ENCODE peak calls at places on chromosomes 16 and 17, in seven cellular contexts. T is stomach, B is gastrocnemius medialis, C is K562, I is transverse colon, O is IMR-90, Q is ovary. S is an unnamed sample.

GRCh38 chr16:80055831-80056230 is 455.3 kb upstream of the MAF start:
- DNase-seq in I (no peak), Q (no peak), B (no peak), C (no peak), O (no peak), T (no peak), S (no peak)

GRCh38 chr16:82991941-82992675 is 365.3 kb downstream of the CDH13 start:
- DNase-seq in I (no peak), C (no peak), Q (no peak), O (no peak), T (no peak), B (no peak), S (no peak)

GRCh38 chr17:44785921-44786320 is 27.1 kb downstream of the ADAM11 start:
- DNase-seq in B (no peak), T (no peak), I (no peak), C (no peak), Q (no peak), O (no peak), S (peak; percentile 75)

GRCh38 chr17:77248216-77249054 is 107.7 kb downstream of the SEC14L1 start:
- DNase-seq in I (no peak), B (no peak), Q (no peak), C (no peak), O (no peak), T (no peak), S (no peak)

GRCh38 chr17:78432929-78433727 is 54.7 kb downstream of the PGS1 start:
- DNase-seq in C (no peak), I (no peak), B (no peak), T (no peak), O (no peak), Q (no peak), S (peak; percentile 15)

GRCh38 chr16:84453061-84453752 is 51.3 kb downstream of the MEAK7 start:
- DNase-seq in I (no peak), B (no peak), T (no peak), C (no peak), Q (no peak), O (no peak), S (peak; percentile 21)

GRCh38 chr17:19877546-19877945 is 9.8 kb upstream of the ULK2 start:
- DNase-seq in I (no peak), C (no peak), O (no peak), B (no peak), Q (no peak), T (no peak), S (no peak)

GRCh38 chr17:81248649-81249048 is 9.5 kb downstream of the NDUFAF8 start:
- DNase-seq in T (no peak), C (no peak), O (no peak), B (no peak), I (no peak), Q (no peak), S (no peak)

GRCh38 chr17:67499673-67500072 is 122.6 kb downstream of the PITPNC1 start:
- DNase-seq in T (no peak), C (no peak), Q (no peak), I (no peak), O (no peak), B (no peak), S (no peak)

GRCh38 chr16:26721290-26721689 is 345.4 kb upstream of the C16orf82 start:
- DNase-seq in I (no peak), C (no peak), O (no peak), T (no peak), Q (no peak), B (no peak), S (no peak)

GRCh38 chr17:77886387-77886728 is 72.1 kb upstream of the TNRC6C start:
- DNase-seq in Q (no peak), C (peak; percentile 29), T (peak; percentile 41), I (no peak), O (no peak), B (peak; percentile 31), S (no peak)

GRCh38 chr16:84925092-84925772 is 86.1 kb downstream of the ZDHHC7 start:
- DNase-seq in C (peak; percentile 88), B (peak; percentile 55), T (peak; percentile 72), O (no peak), Q (peak; percentile 67), I (peak; percentile 64), S (no peak)

GRCh38 chr16:49036126-49036525 is 245.5 kb downstream of the CBLN1 start:
- DNase-seq in I (no peak), Q (no peak), C (no peak), T (no peak), O (no peak), B (no peak), S (no peak)

GRCh38 chr17:59155439-59156177 is at the start of gene PRR11:
- DNase-seq in O (peak; percentile 100), Q (peak; percentile 92), B (peak; percentile 97), T (peak; percentile 96), C (peak; percentile 98), I (peak; percentile 95), S (peak; percentile 96)

GRCh38 chr16:80776856-80777255 is 27.5 kb downstream of the CDYL2 start:
- DNase-seq in Q (no peak), O (no peak), C (no peak), I (no peak), T (no peak), B (no peak), S (no peak)

GRCh38 chr16:81521141-81521626 is 76.6 kb downstream of the CMIP start:
- DNase-seq in T (peak; percentile 44), Q (no peak), O (no peak), C (peak; percentile 41), I (peak; percentile 63), B (peak; percentile 22), S (peak; percentile 68)

GRCh38 chr17:10336393-10336792 is 36.4 kb downstream of the MYH13 start:
- DNase-seq in T (no peak), I (no peak), B (no peak), Q (no peak), C (no peak), O (no peak), S (no peak)

GRCh38 chr17:71511266-71511995 is 609.4 kb upstream of the SOX9 start:
- DNase-seq in I (no peak), O (no peak), C (no peak), B (no peak), Q (no peak), T (no peak), S (no peak)

GRCh38 chr16:3986235-3986544 is 105.7 kb upstream of the CREBBP start:
- DNase-seq in I (no peak), Q (no peak), T (no peak), C (no peak), B (no peak), O (no peak), S (no peak)

GRCh38 chr16:79632289-79632688 is 31.8 kb upstream of the MAF start:
- DNase-seq in O (no peak), T (no peak), C (no peak), I (no peak), B (no peak), Q (no peak), S (no peak)

DNA sequence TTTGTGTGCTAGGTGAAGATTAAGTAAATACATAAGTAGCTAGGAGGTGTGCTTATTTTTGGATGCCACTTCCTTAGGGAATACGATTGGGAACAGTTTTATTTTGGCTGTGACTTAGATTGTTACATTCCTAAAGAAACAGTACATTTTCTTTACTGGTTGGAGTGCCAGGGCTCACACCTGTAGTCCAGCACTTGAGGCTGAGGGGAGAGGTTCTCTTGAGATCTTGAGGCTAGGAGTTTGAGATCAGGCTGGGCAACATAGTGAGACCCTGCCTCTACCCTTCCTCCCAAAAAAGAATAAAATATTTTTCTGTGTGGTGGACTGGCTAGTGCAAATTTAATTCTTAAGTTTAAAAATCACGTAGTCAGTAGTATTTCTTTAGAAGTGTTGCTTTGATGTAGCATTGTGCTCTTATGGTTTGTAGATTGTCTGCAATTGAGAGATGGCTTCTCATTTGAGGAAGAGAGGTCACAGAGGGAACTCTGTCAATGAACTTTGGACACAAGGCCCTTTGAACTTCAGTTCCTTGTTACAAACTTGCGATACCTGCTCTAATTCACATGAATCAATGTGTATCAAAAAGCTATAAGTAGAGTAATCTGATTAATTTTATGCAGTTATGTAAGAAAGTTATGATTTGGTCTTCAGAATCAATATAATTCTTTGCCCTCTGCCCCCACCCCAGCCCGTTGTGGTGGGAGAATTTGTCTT is 7.1 kb downstream of the HAPSTR1 start:
- DNase-seq in I (no peak), Q (no peak), B (no peak), T (no peak), O (no peak), C (no peak), S (no peak)
- H3K36me3 ChIP-seq in I (no peaks in the 10 kb centered on the region), Q (no peaks in the 10 kb centered on the region), B (no peaks in the 10 kb centered on the region), T (peaks cover 49% of the 10 kb centered on the region), O (peaks cover 34% of the 10 kb centered on the region), C (peaks cover 97% of the 10 kb centered on the region), S (peaks cover 8% of the 10 kb centered on the region)

DNA sequence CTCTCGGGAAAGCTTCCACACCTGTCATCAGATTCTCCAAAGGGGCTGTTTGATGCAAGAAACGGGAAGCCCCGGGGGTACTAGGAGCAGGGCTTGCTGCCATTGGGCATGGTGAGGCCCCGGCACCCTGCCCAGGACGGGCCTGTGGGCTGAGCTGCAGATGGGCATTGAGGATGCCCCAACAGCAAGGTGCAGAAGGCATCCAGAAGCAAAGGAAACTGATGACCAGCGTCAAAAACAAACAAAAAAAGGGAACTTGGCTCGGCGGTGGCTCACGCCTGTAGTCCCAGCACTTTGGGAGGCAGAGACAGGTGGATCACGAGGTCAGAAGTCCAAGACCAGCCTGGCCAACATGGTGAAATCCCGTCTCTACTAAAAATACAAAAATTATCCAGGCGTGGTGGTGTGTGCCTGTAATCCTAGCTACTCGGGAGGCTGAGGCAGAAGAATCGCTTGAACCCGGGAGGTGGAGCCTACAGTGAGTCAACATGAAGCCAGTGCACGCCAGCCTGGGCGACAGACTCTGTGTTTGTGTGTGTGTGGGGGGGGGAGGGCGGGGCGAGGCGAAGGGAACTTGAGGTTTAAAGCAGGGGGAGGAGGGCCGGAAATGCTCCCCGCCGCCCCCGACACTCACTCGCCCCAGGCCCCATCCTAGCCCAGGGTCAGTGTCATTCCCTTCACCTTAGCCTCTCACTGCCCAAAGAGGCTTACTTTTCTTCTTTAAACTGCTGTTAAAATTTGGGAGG is 1.7 kb upstream of the LIMD2 start:
- DNase-seq in O (no peak), Q (no peak), C (peak; percentile 25), B (no peak), I (peak; percentile 49), T (peak; percentile 41), S (no peak)
- TF ChIP-seq POLR2A in O (no peak), Q (no peak), C (no peak), B (no peak), I (no peak), T (no peak), S (no peak)

GRCh38 chr17:8894189-8894611 is 26.7 kb upstream of the PIK3R6 start:
- DNase-seq in O (no peak), B (no peak), I (peak; percentile 5), C (no peak), T (no peak), Q (no peak), S (no peak)
- H3K4me3 ChIP-seq in O (no peak overlapping the region), B (no peak overlapping the region), I (no peak overlapping the region), C (no peak overlapping the region), T (no peak overlapping the region), Q (no peak overlapping the region), S (no peak overlapping the region)

GRCh38 chr17:82256242-82256894 is 17.1 kb downstream of the CSNK1D start:
- DNase-seq in O (no peak), B (no peak), T (no peak), Q (no peak), I (no peak), C (no peak), S (no peak)
- H3K36me3 ChIP-seq in O (peaks cover 72% of the 10 kb centered on the region), B (peaks cover 9% of the 10 kb centered on the region), T (peaks cover 98% of the 10 kb centered on the region), Q (no peaks in the 10 kb centered on the region), I (no peaks in the 10 kb centered on the region), C (peaks cover 88% of the 10 kb centered on the region), S (peaks cover 43% of the 10 kb centered on the region)